ENCODE peak calls at places on chromosomes 5 and 9, in nine cellular contexts. A is activated gamma-delta T cell; T is activated effector memory CD4-positive, alpha-beta T cell treated with Interleukin-2 at 50 U/mL for 16 hours; K is germinal center; C is progenitor cell of endocrine pancreas; G is astrocyte; F is putamen; L is RPMI7951; I is stimulated activated CD4-positive, alpha-beta T cell treated with anti-CD3 and anti-CD28 coated beads, Interleukin-2, amount 100 ng/mL, for 24 hours. Q is an unnamed sample.
A peak's percentile ranks its signal among the peaks of the same experiment; 100 is the strongest.

GRCh38 chr5:53331463-53331862 is 149.0 kb upstream of the FST start:
- DNase-seq in L (peak; percentile 49), G (peak; percentile 76), C (no peak), K (no peak), F (no peak), A (no peak), T (no peak), I (no peak), Q (no peak)

GRCh38 chr5:151718653-151719052 is 31.9 kb upstream of the SPARC start:
- DNase-seq in C (no peak), A (no peak), L (no peak), G (peak; percentile 95), T (no peak), I (no peak), F (no peak), K (no peak), Q (no peak)

GRCh38 chr9:752201-752600 is 89.3 kb upstream of the DMRT1 start:
- DNase-seq in K (no peak), F (no peak), T (no peak), G (peak; percentile 95), I (no peak), C (no peak), L (peak; percentile 86), A (no peak), Q (no peak)

GRCh38 chr5:34545164-34545563 is 111.0 kb upstream of the RAI14 start:
- DNase-seq in F (no peak), L (no peak), C (no peak), I (no peak), T (no peak), K (no peak), A (no peak), G (no peak), Q (no peak)

GRCh38 chr9:69204378-69204777 is 30.3 kb downstream of the TJP2 start:
- DNase-seq in G (no peak), A (no peak), I (no peak), T (no peak), C (no peak), K (no peak), F (no peak), L (no peak), Q (no peak)

GRCh38 chr5:85453026-85453349 is 1068.3 kb upstream of the EDIL3 start:
- DNase-seq in T (no peak), A (no peak), K (no peak), G (no peak), C (no peak), F (no peak), I (no peak), L (no peak), Q (no peak)

GRCh38 chr5:53031695-53032096 is 42.5 kb downstream of the ITGA2 start:
- DNase-seq in F (no peak), G (peak; percentile 95), L (peak; percentile 93), C (no peak), T (no peak), K (no peak), A (no peak), I (peak; percentile 22), Q (no peak)

GRCh38 chr9:98998441-98999151 is 54.9 kb downstream of the COL15A1 start:
- DNase-seq in F (peak; percentile 47), T (peak; percentile 12), G (peak; percentile 21), L (peak; percentile 68), C (peak; percentile 76), A (no peak), K (peak; percentile 67), I (peak; percentile 78), Q (peak; percentile 39)

GRCh38 chr5:53355316-53355715 is 125.1 kb upstream of the FST start:
- DNase-seq in A (no peak), F (no peak), G (peak; percentile 72), L (no peak), T (no peak), K (no peak), I (no peak), C (no peak), Q (no peak)

GRCh38 chr5:128356011-128356410 is 182.0 kb downstream of the FBN2 start:
- DNase-seq in K (no peak), I (no peak), C (no peak), T (no peak), F (no peak), G (no peak), L (peak; percentile 9), A (no peak), Q (no peak)

GRCh38 chr9:77011973-77012817 is 7.3 kb upstream of the FOXB2 start:
- DNase-seq in I (peak; percentile 82), G (no peak), K (peak; percentile 55), L (peak; percentile 5), F (peak; percentile 21), C (peak; percentile 79), T (peak; percentile 34), A (no peak), Q (no peak)

GRCh38 chr5:8907168-8907868 is 638.6 kb downstream of the SEMA5A start:
- DNase-seq in I (no peak), T (no peak), L (peak; percentile 44), A (no peak), F (no peak), C (no peak), K (no peak), G (peak; percentile 91), Q (no peak)

GRCh38 chr5:54531536-54531935 is 14.0 kb downstream of the SNX18 start:
- DNase-seq in T (no peak), A (no peak), I (no peak), L (peak; percentile 62), C (no peak), G (peak; percentile 73), F (no peak), K (no peak), Q (no peak)

GRCh38 chr5:31161772-31162171 is 31.7 kb upstream of the CDH6 start:
- DNase-seq in C (no peak), I (no peak), L (no peak), A (no peak), F (no peak), T (no peak), G (peak; percentile 42), K (no peak), Q (no peak)

GRCh38 chr5:41761663-41762062 is 108.6 kb downstream of the OXCT1 start:
- DNase-seq in F (no peak), G (no peak), I (no peak), A (no peak), K (no peak), L (no peak), C (no peak), T (no peak), Q (no peak)

GRCh38 chr9:6614489-6614888 is 31.0 kb downstream of the GLDC start:
- DNase-seq in L (no peak), K (no peak), F (no peak), A (no peak), G (no peak), T (no peak), C (no peak), I (no peak), Q (no peak)

GRCh38 chr5:97124335-97124734 is 18.1 kb downstream of the LIX1 start:
- DNase-seq in K (no peak), F (no peak), C (no peak), A (no peak), I (no peak), T (no peak), G (no peak), L (no peak), Q (no peak)

GRCh38 chr5:96823900-96824351 is 16.2 kb upstream of the ERAP1 start:
- DNase-seq in A (no peak), L (peak; percentile 85), G (peak; percentile 89), C (no peak), F (no peak), K (no peak), I (no peak), T (no peak), Q (no peak)

GRCh38 chr9:76403352-76403751 is 9.1 kb upstream of the RFK start:
- DNase-seq in C (no peak), F (peak; percentile 31), T (no peak), L (peak; percentile 76), A (no peak), G (peak; percentile 77), I (no peak), K (peak; percentile 49), Q (no peak)

GRCh38 chr5:150235548-150235895 is 45.7 kb downstream of the SLC6A7 start:
- DNase-seq in C (no peak), K (no peak), G (no peak), F (no peak), I (no peak), A (no peak), L (no peak), T (no peak), Q (no peak)

GRCh38 chr5:156595132-156595787 is 254.8 kb upstream of the PPP1R2B start:
- DNase-seq in T (no peak), G (peak; percentile 33), L (no peak), A (no peak), I (no peak), K (no peak), F (no peak), C (no peak), Q (no peak)

GRCh38 chr5:151186538-151186937 is 29.0 kb upstream of the ANXA6 start:
- DNase-seq in G (no peak), T (no peak), A (no peak), C (no peak), I (no peak), L (no peak), F (no peak), K (no peak), Q (no peak)

GRCh38 chr9:71250626-71251025 is 129.2 kb upstream of the TRPM3 start:
- DNase-seq in T (no peak), K (no peak), F (no peak), L (no peak), G (no peak), I (no peak), A (no peak), C (no peak), Q (no peak)

GRCh38 chr9:5832093-5832542 is 799 bp downstream of the ERMP1 start:
- DNase-seq in G (no peak), L (no peak), F (peak; percentile 27), C (no peak), T (no peak), A (no peak), I (no peak), K (peak; percentile 66), Q (no peak)

GRCh38 chr9:97954550-97954989 is 16.6 kb upstream of the HEMGN start:
- DNase-seq in T (peak; percentile 36), K (peak; percentile 77), F (no peak), I (peak; percentile 43), A (no peak), L (peak; percentile 31), G (peak; percentile 3), C (peak; percentile 12), Q (no peak)

GRCh38 chr9:114616684-114617520 is 5.8 kb downstream of the TMEM268 start:
- DNase-seq in I (peak; percentile 12), T (no peak), G (no peak), K (peak; percentile 76), C (no peak), F (peak; percentile 24), A (no peak), L (no peak), Q (no peak)

GRCh38 chr5:10632110-10632903 is 68.4 kb downstream of the ANKRD33B start:
- DNase-seq in C (no peak), T (no peak), F (no peak), A (no peak), G (peak; percentile 39), K (peak; percentile 78), L (peak; percentile 71), I (peak; percentile 71), Q (no peak)

GRCh38 chr5:6183391-6184390 is 194.7 kb downstream of the MED10 start:
- DNase-seq in K (no peak), C (no peak), A (no peak), F (no peak), L (peak; percentile 24), G (no peak), I (no peak), T (no peak), Q (no peak)

GRCh38 chr5:145776886-145777285 is 58.3 kb downstream of the PRELID2 start:
- DNase-seq in T (no peak), A (no peak), K (no peak), I (no peak), C (no peak), G (peak; percentile 40), F (no peak), L (peak; percentile 40), Q (no peak)

GRCh38 chr5:34736445-34737119 is 80.5 kb downstream of the RAI14 start:
- DNase-seq in T (no peak), C (no peak), A (no peak), L (no peak), K (no peak), G (peak; percentile 34), I (no peak), F (no peak), Q (no peak)

GRCh38 chr9:21434202-21435014 is 5.8 kb upstream of the IFNA1 start:
- DNase-seq in T (no peak), A (no peak), K (peak; percentile 14), F (peak; percentile 69), G (peak; percentile 49), C (no peak), I (peak; percentile 45), L (peak; percentile 61), Q (no peak)